ENCODE peak calls at places on chromosomes 4 and X, in ten cellular contexts. F, Q, A, N, K, P, Y, O, Z and T are unnamed samples.

GRCh38 chrX:47148946-47149345 is 3.9 kb downstream of the RBM10 start:
- DNase-seq in F (no peak), Q (no peak), A (no peak), N (no peak), K (no peak), P (no peak), Y (no peak), O (no peak), Z (no peak), T (peak; percentile 35)

GRCh38 chrX:154047266-154047665 is 27.6 kb upstream of the IRAK1 start:
- DNase-seq in F (no peak), Q (no peak), A (no peak), N (no peak), K (no peak), P (no peak), Y (peak; percentile 16), O (no peak), Z (no peak), T (no peak)

GRCh38 chr4:2306773-2307410 is 45.0 kb upstream of the MXD4 start:
- DNase-seq in F (no peak), Q (no peak), A (no peak), N (no peak), K (no peak), P (no peak), Y (no peak), O (no peak), Z (no peak), T (no peak)

GRCh38 chrX:126165721-126166401 is at the start of gene DCAF12L2:
- DNase-seq in F (no peak), Q (no peak), A (no peak), N (no peak), K (no peak), P (no peak), Y (peak; percentile 4), O (peak; percentile 68), Z (peak; percentile 0), T (no peak)

GRCh38 chrX:50430917-50431316 is 39.7 kb downstream of the DGKK start:
- DNase-seq in F (no peak), Q (no peak), A (no peak), N (no peak), K (no peak), P (no peak), Y (no peak), O (no peak), Z (no peak), T (peak; percentile 1)

GRCh38 chr4:179097741-179098140 is 1655.5 kb upstream of the AGA start:
- DNase-seq in F (peak; percentile 19), Q (no peak), A (no peak), N (no peak), K (no peak), P (no peak), Y (no peak), O (no peak), Z (no peak), T (peak; percentile 43)

GRCh38 chrX:123739474-123739873 is 6.6 kb upstream of the THOC2 start:
- DNase-seq in F (no peak), Q (no peak), A (no peak), N (no peak), K (no peak), P (no peak), Y (no peak), O (no peak), Z (no peak), T (no peak)

GRCh38 chr4:76980280-76980679 is 30.7 kb downstream of the SEPTIN11 start:
- DNase-seq in F (no peak), Q (no peak), A (no peak), N (no peak), K (no peak), P (no peak), Y (no peak), O (peak; percentile 66), Z (no peak), T (no peak)

GRCh38 chr4:6916587-6917444 is 7.2 kb downstream of the TBC1D14 start:
- DNase-seq in F (no peak), Q (no peak), A (peak; percentile 60), N (no peak), K (no peak), P (peak; percentile 59), Y (peak; percentile 31), O (peak; percentile 58), Z (no peak), T (no peak)

GRCh38 chr4:17758459-17758858 is 23.0 kb downstream of the FAM184B start:
- DNase-seq in F (no peak), Q (no peak), A (no peak), N (no peak), K (no peak), P (no peak), Y (no peak), O (peak; percentile 81), Z (no peak), T (no peak)

GRCh38 chr4:1490906-1491629 is 84.8 kb upstream of the NKX1-1 start:
- DNase-seq in F (no peak), Q (no peak), A (no peak), N (no peak), K (no peak), P (peak; percentile 5), Y (no peak), O (peak; percentile 28), Z (no peak), T (no peak)

GRCh38 chr4:99642725-99643489 is 14.7 kb downstream of the C4orf54 start:
- DNase-seq in F (no peak), Q (no peak), A (no peak), N (no peak), K (no peak), P (no peak), Y (no peak), O (no peak), Z (no peak), T (no peak)

GRCh38 chr4:84470204-84470785 is 28.8 kb downstream of the NKX6-1 start:
- DNase-seq in F (no peak), Q (no peak), A (no peak), N (no peak), K (no peak), P (no peak), Y (peak; percentile 6), O (peak; percentile 25), Z (no peak), T (peak; percentile 6)

GRCh38 chr4:83413676-83414075 is 41.9 kb downstream of the HELQ start:
- DNase-seq in F (no peak), Q (no peak), A (no peak), N (peak; percentile 20), K (no peak), P (no peak), Y (no peak), O (no peak), Z (no peak), T (peak; percentile 54)

GRCh38 chr4:16078195-16078756 is 5.5 kb downstream of the PROM1 start:
- DNase-seq in F (no peak), Q (no peak), A (no peak), N (no peak), K (no peak), P (no peak), Y (no peak), O (no peak), Z (no peak), T (no peak)

GRCh38 chr4:119032921-119033685 is 102.5 kb upstream of the MYOZ2 start:
- DNase-seq in F (no peak), Q (no peak), A (no peak), N (no peak), K (no peak), P (no peak), Y (no peak), O (no peak), Z (no peak), T (no peak)

GRCh38 chrX:71367396-71367795 is 1.2 kb downstream of the TAF1 start:
- DNase-seq in F (no peak), Q (no peak), A (no peak), N (no peak), K (no peak), P (peak; percentile 21), Y (peak; percentile 6), O (no peak), Z (no peak), T (peak; percentile 4)

GRCh38 chr4:171954650-171955049 is 141.4 kb downstream of the GALNTL6 start:
- DNase-seq in F (no peak), Q (no peak), A (no peak), N (no peak), K (no peak), P (no peak), Y (peak; percentile 14), O (no peak), Z (no peak), T (peak; percentile 2)

GRCh38 chrX:13742397-13743176 is 8.0 kb downstream of the OFD1 start:
- DNase-seq in F (no peak), Q (no peak), A (peak; percentile 15), N (no peak), K (no peak), P (peak; percentile 31), Y (no peak), O (no peak), Z (no peak), T (no peak)

GRCh38 chrX:118974088-118974907 is at the start of gene LONRF3:
- DNase-seq in F (no peak), Q (peak; percentile 3), A (peak; percentile 52), N (peak; percentile 40), K (peak; percentile 21), P (peak; percentile 68), Y (peak; percentile 60), O (peak; percentile 34), Z (peak; percentile 61), T (peak; percentile 73)

GRCh38 chr4:7351014-7351413 is 83.7 kb downstream of the PSAPL1 start:
- DNase-seq in F (no peak), Q (no peak), A (no peak), N (no peak), K (peak; percentile 32), P (no peak), Y (no peak), O (no peak), Z (no peak), T (no peak)

GRCh38 chr4:69731826-69732225 is 28.6 kb downstream of the SULT1B1 start:
- DNase-seq in F (peak; percentile 15), Q (no peak), A (no peak), N (no peak), K (no peak), P (no peak), Y (no peak), O (no peak), Z (no peak), T (no peak)

GRCh38 chr4:150962245-150962644 is 52.8 kb downstream of the LRBA start:
- DNase-seq in F (no peak), Q (no peak), A (no peak), N (no peak), K (no peak), P (no peak), Y (no peak), O (no peak), Z (no peak), T (no peak)

GRCh38 chr4:108430921-108431320 is 189.5 kb upstream of the RPL34 start:
- DNase-seq in F (no peak), Q (no peak), A (no peak), N (no peak), K (no peak), P (no peak), Y (no peak), O (no peak), Z (no peak), T (no peak)

GRCh38 chrX:120090208-120090607 is 12.7 kb upstream of the RHOXF2B start:
- DNase-seq in F (no peak), Q (no peak), A (no peak), N (no peak), K (no peak), P (no peak), Y (peak; percentile 2), O (peak; percentile 5), Z (no peak), T (no peak)

GRCh38 chrX:3548743-3549441 is 164.6 kb downstream of the PRKX start:
- DNase-seq in F (peak; percentile 44), Q (peak; percentile 62), A (no peak), N (peak; percentile 65), K (no peak), P (no peak), Y (peak; percentile 58), O (peak; percentile 43), Z (no peak), T (peak; percentile 49)

GRCh38 chr4:151676301-151676700 is 84.5 kb downstream of the GATB start:
- DNase-seq in F (peak; percentile 67), Q (peak; percentile 77), A (no peak), N (peak; percentile 76), K (no peak), P (no peak), Y (peak; percentile 16), O (peak; percentile 24), Z (no peak), T (peak; percentile 69)

GRCh38 chrX:68936608-68937007 is 107.8 kb downstream of the EFNB1 start:
- DNase-seq in F (peak; percentile 51), Q (peak; percentile 81), A (no peak), N (peak; percentile 87), K (no peak), P (no peak), Y (peak; percentile 10), O (no peak), Z (no peak), T (peak; percentile 47)